ENCODE peak calls at places on chromosomes 6 and 20, in four cellular contexts. H is heart left ventricle, Y is psoas muscle, G is GM23338. F is an unnamed sample. For H3K4me1, the result is how much of the 10 kb centered on the place peaks cover.

GRCh38 chr20:58841539-58842264 is 9.0 kb downstream of the GNAS-AS1 start:
- DNase-seq in H (no peak), Y (no peak), G (peak), F (no peak)

GRCh38 chr6:42281570-42281969 is 63.9 kb upstream of the MRPS10 start:
- DNase-seq in H (no peak), Y (no peak), G (no peak), F (no peak)

GRCh38 chr6:6834356-6835342 is 246.1 kb downstream of the LY86 start:
- DNase-seq in H (peak), Y (no peak), G (no peak), F (no peak)

GRCh38 chr20:7155282-7155681 is 387.8 kb downstream of the BMP2 start:
- DNase-seq in H (no peak), Y (no peak), G (no peak), F (no peak)

GRCh38 chr20:51531141-51531710 is 11.3 kb downstream of the NFATC2 start:
- DNase-seq in H (no peak), Y (no peak), G (no peak), F (no peak)

GRCh38 chr20:37226889-37227288 is 34.7 kb downstream of the GHRH start:
- DNase-seq in H (peak), Y (peak), G (no peak), F (peak)

GRCh38 chr6:30325150-30325872 is 1.4 kb upstream of the TRIM39 start:
- DNase-seq in H (peak), Y (no peak), G (peak), F (peak)

GRCh38 chr6:99603421-99604160 is 3.0 kb upstream of the PRDM13 start:
- DNase-seq in H (no peak), Y (peak), G (peak), F (no peak)

GRCh38 chr20:23048283-23049200 is 930 bp downstream of the THBD start:
- DNase-seq in H (peak), Y (peak), G (peak), F (peak)

GRCh38 chr6:29926795-29927427 is 15.4 kb upstream of the HLA-A start:
- DNase-seq in H (peak), Y (peak), G (peak), F (peak)

GRCh38 chr20:32762754-32763201 is 593 bp downstream of the DNMT3B start:
- DNase-seq in H (no peak), Y (no peak), G (no peak), F (no peak)

GRCh38 chr6:46465294-46466165 is 25.7 kb downstream of the RCAN2 start:
- DNase-seq in H (no peak), Y (no peak), G (no peak), F (no peak)

GRCh38 chr20:16013631-16014030 is 559.6 kb downstream of the KIF16B start:
- DNase-seq in H (no peak), Y (no peak), G (no peak), F (no peak)

GRCh38 chr6:154219250-154219649 is 137.4 kb downstream of the IPCEF1 start:
- DNase-seq in H (no peak), Y (no peak), G (peak), F (no peak)

GRCh38 chr6:45650527-45651135 is 272.9 kb upstream of the SUPT3H start:
- DNase-seq in H (no peak), Y (no peak), G (no peak), F (no peak)

GRCh38 chr20:62776692-62777527 is 19.4 kb upstream of the MRGBP start:
- DNase-seq in H (no peak), Y (no peak), G (peak), F (no peak)

DNA sequence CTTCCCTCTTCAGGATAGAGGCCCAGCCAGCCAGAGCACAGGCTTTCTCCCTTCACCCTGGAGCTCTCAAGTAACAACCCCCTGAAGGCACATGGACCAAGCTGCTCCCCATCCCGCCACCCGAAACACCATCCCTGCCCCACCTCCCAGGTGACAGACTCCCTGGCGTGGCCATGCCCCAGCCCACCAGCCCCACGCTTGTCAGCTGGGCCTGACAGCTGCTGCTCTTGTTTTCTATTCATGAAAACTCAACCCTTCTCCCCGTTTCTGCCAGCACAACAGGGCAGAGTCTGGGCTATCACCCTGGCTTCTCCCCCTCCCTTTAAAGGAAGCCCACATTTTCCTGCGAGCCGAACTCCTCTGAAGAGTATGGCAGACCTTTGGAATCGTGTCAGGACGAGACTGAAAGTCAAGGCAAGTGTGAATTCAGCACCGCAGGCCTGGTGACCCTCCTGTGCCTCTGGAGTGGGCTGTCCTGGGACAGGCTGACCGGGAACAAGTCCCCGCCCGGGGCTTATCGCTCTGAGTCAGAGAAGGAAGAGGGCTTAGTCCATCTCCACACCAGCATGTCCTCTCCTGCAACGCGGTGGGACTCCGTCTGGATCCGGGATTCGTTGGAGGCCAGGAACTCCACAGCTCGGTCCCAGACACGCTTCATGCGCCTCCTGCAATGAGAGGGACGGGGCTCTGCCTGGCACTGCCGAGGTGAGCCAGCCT is 16.7 kb downstream of the LEMD2 start:
- DNase-seq in H (no peak), Y (no peak), G (no peak), F (no peak)
- H3K4me1 ChIP-seq in H (under half), Y (under half), G (under half), F (under half)

DNA sequence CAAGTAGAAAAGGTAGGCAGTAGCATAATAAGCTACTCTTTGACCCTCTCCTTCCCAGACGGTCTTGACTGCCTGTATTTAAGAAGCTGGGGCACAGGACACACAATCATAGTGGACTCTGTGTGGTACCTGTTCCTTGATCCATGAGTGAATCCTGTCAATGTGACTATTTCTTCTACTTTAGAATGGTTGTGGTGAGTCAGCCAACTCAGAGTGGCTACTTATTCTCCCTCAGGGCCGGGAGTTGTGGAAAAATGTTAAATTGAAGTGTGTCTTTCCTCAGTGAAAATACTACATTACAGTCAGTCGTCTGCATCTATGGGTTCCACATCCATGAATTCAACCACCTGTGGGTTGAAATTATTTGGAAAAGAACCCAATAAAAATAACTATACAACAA is 30.8 kb upstream of the PREP start:
- DNase-seq in H (no peak), Y (no peak), G (no peak), F (no peak)
- H3K4me1 ChIP-seq in H (under half), Y (under half), G (under half), F (under half)

DNA sequence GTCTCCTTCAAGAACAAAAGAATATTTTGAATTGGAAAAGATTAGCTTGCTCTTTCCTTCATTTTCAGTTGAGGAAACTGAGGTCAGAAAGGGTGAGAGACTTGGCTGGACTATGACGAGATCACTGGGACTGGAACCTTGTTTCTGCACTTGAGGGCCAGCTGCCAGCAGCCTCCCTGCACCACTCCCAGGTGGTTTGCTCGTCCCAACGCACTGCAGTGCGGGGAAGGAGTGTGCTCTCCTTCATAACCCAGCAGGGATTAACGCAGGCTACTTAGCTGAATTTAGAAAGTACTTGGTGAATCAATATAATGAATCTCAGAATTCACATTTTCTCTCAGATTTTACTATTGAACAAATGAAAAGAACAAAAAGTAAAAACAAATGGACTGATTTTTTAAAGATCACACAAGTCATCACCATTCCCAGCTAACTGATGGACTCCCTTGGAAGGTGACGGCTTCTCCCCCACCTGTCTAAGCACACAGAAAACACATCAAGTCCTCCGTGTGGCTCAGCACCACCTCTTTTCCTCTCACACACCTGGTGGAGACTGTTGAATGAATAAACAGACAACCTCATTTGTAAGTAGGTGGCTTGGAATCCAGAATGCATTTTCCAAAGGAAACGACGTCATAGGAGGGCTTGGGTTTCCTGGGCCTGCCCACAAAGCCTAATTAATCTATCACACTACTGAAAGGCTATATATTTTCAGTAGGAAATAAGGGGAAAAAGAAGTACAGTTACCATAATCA is 120.9 kb downstream of the QRSL1 start:
- DNase-seq in H (no peak), Y (no peak), G (no peak), F (no peak)
- H3K4me1 ChIP-seq in H (under half), Y (under half), G (under half), F (under half)

DNA sequence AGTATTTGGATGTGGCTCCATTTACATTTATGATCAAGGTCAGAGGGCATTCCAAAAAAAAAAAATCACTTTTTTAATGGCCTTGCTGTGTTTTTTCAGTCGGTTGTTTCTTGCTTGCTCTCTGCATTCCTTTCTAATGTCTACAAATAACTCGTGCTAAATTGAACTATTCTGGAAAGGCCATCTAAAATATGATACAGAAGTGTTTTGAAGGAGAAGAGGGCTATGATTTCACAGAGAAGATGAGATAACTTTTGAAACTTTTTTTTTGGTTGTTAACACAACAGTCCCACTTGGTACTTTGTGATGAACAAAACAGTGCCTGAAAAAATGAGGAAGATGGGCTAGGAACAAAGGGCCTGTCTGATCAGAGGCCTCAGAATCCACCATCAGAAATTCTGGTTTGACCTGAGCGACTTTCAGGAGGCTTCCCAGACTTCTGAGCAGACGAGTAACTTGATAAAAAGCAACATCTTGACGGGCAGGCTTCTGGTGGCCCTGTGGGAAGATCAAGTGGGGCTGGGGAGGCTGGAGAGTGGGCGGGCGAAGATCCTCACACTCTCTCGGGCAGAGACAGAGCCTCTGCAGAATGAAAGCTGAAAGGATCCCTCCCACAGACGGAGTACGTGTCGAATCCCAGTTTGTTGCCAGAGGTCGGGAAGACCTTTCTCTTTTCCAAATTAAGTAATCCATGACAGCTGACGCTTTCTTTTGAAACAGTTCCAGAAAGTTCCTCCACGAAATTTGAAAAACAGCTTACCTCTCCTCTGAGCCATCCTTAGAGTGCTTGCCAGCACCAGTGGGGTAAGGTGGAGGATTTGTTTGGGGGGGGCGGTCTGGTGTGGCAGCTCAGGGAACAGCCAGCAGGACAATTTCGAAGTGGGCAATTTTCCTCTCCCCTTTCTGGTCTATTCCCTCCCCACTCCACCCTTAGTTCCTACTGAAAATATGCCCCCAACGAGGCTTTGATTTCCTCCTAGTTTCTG is 155.8 kb upstream of the SMLR1 start:
- DNase-seq in H (peak), Y (peak), G (no peak), F (peak)
- H3K4me1 ChIP-seq in H (under half), Y (under half), G (under half), F (under half)

GRCh38 chr6:20877008-20877937 is 343.0 kb downstream of the CDKAL1 start:
- DNase-seq in H (peak), Y (no peak), G (no peak), F (peak)

GRCh38 chr6:20879526-20879925 is 345.3 kb downstream of the CDKAL1 start:
- DNase-seq in H (no peak), Y (no peak), G (no peak), F (no peak)

GRCh38 chr6:20882014-20882413 is 347.8 kb downstream of the CDKAL1 start:
- DNase-seq in H (no peak), Y (no peak), G (peak), F (no peak)

GRCh38 chr6:20881365-20881764 is 347.1 kb downstream of the CDKAL1 start:
- DNase-seq in H (no peak), Y (no peak), G (no peak), F (no peak)

GRCh38 chr6:20879121-20879520 is 344.9 kb downstream of the CDKAL1 start:
- DNase-seq in H (no peak), Y (no peak), G (no peak), F (no peak)
- H3K4me1 ChIP-seq in H (under half), Y (under half), G (half or more), F (under half)

GRCh38 chr20:34334654-34335407 is 28.2 kb upstream of the ITCH start:
- DNase-seq in H (no peak), Y (no peak), G (no peak), F (peak)

GRCh38 chr20:34343458-34344255 is 19.4 kb upstream of the ITCH start:
- DNase-seq in H (no peak), Y (no peak), G (no peak), F (no peak)

GRCh38 chr20:34337544-34337943 is 25.5 kb upstream of the ITCH start:
- DNase-seq in H (no peak), Y (no peak), G (no peak), F (no peak)

GRCh38 chr20:34333786-34334185 is 29.3 kb upstream of the ITCH start:
- DNase-seq in H (no peak), Y (no peak), G (no peak), F (no peak)

GRCh38 chr20:34337982-34338756 is 24.9 kb upstream of the ITCH start:
- DNase-seq in H (no peak), Y (no peak), G (no peak), F (no peak)
- H3K4me1 ChIP-seq in H (under half), Y (under half), G (under half), F (under half)

DNA sequence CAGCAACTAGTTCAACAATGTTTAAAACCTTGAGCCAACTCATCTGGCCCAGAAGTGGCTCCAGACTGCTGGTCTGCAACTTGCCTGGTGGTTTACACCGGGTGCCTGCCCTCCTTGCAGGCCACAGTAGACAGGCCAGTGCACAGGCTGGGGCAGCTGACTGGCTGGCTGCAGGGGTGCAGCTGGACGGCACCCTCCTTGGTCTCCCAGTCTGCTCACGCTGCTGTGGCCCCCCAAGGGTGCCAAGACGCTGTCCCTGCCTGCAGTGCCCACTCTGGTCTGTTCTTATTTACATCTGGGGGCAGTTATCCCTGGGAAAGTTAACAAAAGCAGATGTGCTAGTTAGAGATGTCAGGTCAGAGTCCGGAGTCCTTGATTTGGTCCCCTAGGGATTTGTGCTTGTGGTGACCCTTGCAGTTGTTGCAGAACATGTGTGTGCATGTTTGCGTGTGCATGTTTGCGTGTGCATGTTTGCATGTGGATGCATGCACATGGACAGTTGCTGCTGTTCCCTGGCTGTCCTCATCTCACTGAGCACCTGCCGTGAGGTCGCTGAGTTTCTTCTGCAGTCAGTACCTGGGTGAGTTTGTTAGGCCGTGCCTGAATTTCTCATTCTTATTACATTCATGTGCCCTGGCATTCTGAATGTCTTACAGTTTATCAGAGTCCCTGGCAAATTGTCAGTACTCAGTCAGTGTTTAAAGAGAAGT is 48.2 kb upstream of the IRF4 start:
- DNase-seq in H (no peak), Y (no peak), G (no peak), F (no peak)
- H3K4me1 ChIP-seq in H (under half), Y (under half), G (under half), F (under half)

GRCh38 chr6:32975886-32976285 is 7.5 kb downstream of the BRD2 start:
- DNase-seq in H (no peak), Y (no peak), G (no peak), F (no peak)
- H3K4me1 ChIP-seq in H (under half), Y (under half), G (under half), F (half or more)

F was measured in sigmoid colon.